ENCODE peak calls at places on chromosome 9, in nine cellular contexts. X is uterus, U is HCT116, V is body of pancreas, T is breast epithelium, Y is heart left ventricle, G is K562, J is spleen, M is transverse colon. F is an unnamed sample. For H3K36me3, the result is how much of the 10 kb centered on the place peaks cover.

GRCh38 chr9:126232461-126232860 is 94.2 kb upstream of the MVB12B start:
- DNase-seq in X (no peak), J (no peak), Y (no peak), M (no peak), T (no peak), G (no peak), V (no peak), U (no peak), F (no peak)

GRCh38 chr9:112764837-112765236 is 14.3 kb downstream of the SNX30 start:
- DNase-seq in V (peak), Y (no peak), T (no peak), X (no peak), M (peak), J (no peak), U (no peak), G (peak), F (no peak)

GRCh38 chr9:35271637-35272036 is 109.8 kb downstream of the UNC13B start:
- DNase-seq in T (no peak), Y (no peak), U (no peak), V (no peak), M (no peak), X (no peak), J (no peak), G (no peak), F (no peak)

GRCh38 chr9:107261106-107261505 is 22.0 kb upstream of the RAD23B start:
- DNase-seq in X (no peak), T (no peak), U (no peak), J (no peak), G (no peak), M (no peak), Y (no peak), V (no peak), F (no peak)

GRCh38 chr9:73149371-73150067 is 2.1 kb upstream of the ANXA1 start:
- DNase-seq in T (no peak), V (no peak), M (no peak), J (no peak), U (peak), X (no peak), G (peak), Y (no peak), F (no peak)

GRCh38 chr9:107899961-107900330 is 410.4 kb upstream of the KLF4 start:
- DNase-seq in X (no peak), G (no peak), Y (no peak), U (no peak), M (no peak), J (no peak), V (no peak), T (no peak), F (no peak)

GRCh38 chr9:70013598-70014196 is 30.0 kb upstream of the MAMDC2 start:
- DNase-seq in U (no peak), J (no peak), V (no peak), G (no peak), T (no peak), X (peak), Y (no peak), M (no peak), F (no peak)

GRCh38 chr9:91101598-91102168 is 260.0 kb downstream of the AUH start:
- DNase-seq in T (peak), Y (no peak), U (no peak), M (peak), J (peak), G (no peak), X (no peak), V (peak), F (no peak)

GRCh38 chr9:82021198-82021597 is 32.6 kb downstream of the SPATA31D1 start:
- DNase-seq in M (no peak), T (peak), G (no peak), Y (no peak), U (peak), J (no peak), V (peak), X (peak), F (no peak)

GRCh38 chr9:76729980-76730737 is 34.1 kb upstream of the PCA3 start:
- DNase-seq in V (no peak), G (no peak), U (no peak), M (no peak), X (no peak), J (no peak), T (no peak), Y (no peak), F (no peak)

GRCh38 chr9:133125706-133126696 is 5.0 kb upstream of the RALGDS start:
- DNase-seq in M (peak), U (no peak), G (no peak), J (no peak), X (peak), Y (peak), T (no peak), V (peak), F (no peak)

GRCh38 chr9:127163409-127163808 is 41.0 kb upstream of the ANGPTL2 start:
- DNase-seq in G (no peak), U (no peak), J (no peak), X (peak), M (no peak), V (no peak), Y (peak), T (no peak), F (no peak)

GRCh38 chr9:132610661-132611060 is 28.3 kb downstream of the BARHL1 start:
- DNase-seq in Y (no peak), J (no peak), U (no peak), T (no peak), M (no peak), G (no peak), X (no peak), V (no peak), F (no peak)

GRCh38 chr9:83299556-83299955 is 236.6 kb upstream of the RASEF start:
- DNase-seq in T (no peak), X (no peak), V (no peak), Y (no peak), U (no peak), J (no peak), M (no peak), G (no peak), F (no peak)

GRCh38 chr9:28293691-28294090 is 720.4 kb upstream of the C9orf72 start:
- DNase-seq in U (no peak), T (no peak), G (no peak), X (no peak), Y (no peak), M (no peak), V (no peak), J (no peak), F (no peak)

GRCh38 chr9:105864248-105864898 is 170.0 kb downstream of the TMEM38B start:
- DNase-seq in U (no peak), G (no peak), Y (no peak), X (no peak), V (no peak), M (no peak), J (no peak), T (no peak), F (no peak)

GRCh38 chr9:121842612-121842978 is 191.2 kb downstream of the DAB2IP start:
- DNase-seq in G (no peak), V (no peak), M (no peak), U (no peak), T (no peak), J (no peak), Y (no peak), X (no peak), F (no peak)

GRCh38 chr9:91558879-91559278 is 135.2 kb upstream of the NFIL3 start:
- DNase-seq in X (no peak), V (no peak), T (no peak), M (no peak), J (no peak), Y (no peak), G (no peak), U (no peak), F (no peak)

GRCh38 chr9:34611251-34611810 is 566 bp downstream of the RPP25L start:
- DNase-seq in U (no peak), M (no peak), J (no peak), V (no peak), T (no peak), X (peak), Y (peak), G (no peak), F (no peak)

GRCh38 chr9:106393226-106393625 is 469.7 kb upstream of the ZNF462 start:
- DNase-seq in J (no peak), M (no peak), T (no peak), U (no peak), G (no peak), Y (no peak), X (no peak), V (no peak), F (no peak)

GRCh38 chr9:91177081-91177480 is 184.6 kb downstream of the AUH start:
- DNase-seq in G (no peak), X (no peak), V (no peak), U (no peak), Y (no peak), T (peak), M (peak), J (peak), F (no peak)

GRCh38 chr9:136327313-136327971 is at the start of gene GPSM1:
- DNase-seq in M (peak), G (peak), J (no peak), T (no peak), U (no peak), X (no peak), V (peak), Y (peak), F (no peak)

GRCh38 chr9:91126761-91127420 is 234.8 kb downstream of the AUH start:
- DNase-seq in V (no peak), M (no peak), U (no peak), G (no peak), X (no peak), T (no peak), J (no peak), Y (no peak), F (no peak)

GRCh38 chr9:20906326-20906725 is 125.1 kb downstream of the HACD4 start:
- DNase-seq in J (no peak), U (no peak), V (no peak), T (no peak), M (no peak), Y (no peak), G (no peak), X (no peak), F (no peak)

GRCh38 chr9:68964102-68964541 is 49.8 kb downstream of the PRKACG start:
- DNase-seq in X (no peak), M (no peak), V (no peak), J (no peak), T (no peak), U (no peak), Y (no peak), G (no peak), F (no peak)

GRCh38 chr9:91720746-91721705 is 229.0 kb downstream of the ROR2 start:
- DNase-seq in T (no peak), G (no peak), M (no peak), J (no peak), V (no peak), Y (no peak), X (peak), U (no peak), F (no peak)

GRCh38 chr9:134212809-134213507 is 48.6 kb upstream of the RNU6ATAC start:
- DNase-seq in J (peak), T (no peak), U (no peak), Y (no peak), V (no peak), M (no peak), X (no peak), G (no peak), F (no peak)

GRCh38 chr9:13224366-13224765 is 55.1 kb downstream of the MPDZ start:
- DNase-seq in V (no peak), G (no peak), Y (no peak), X (no peak), T (no peak), U (no peak), M (no peak), J (no peak), F (no peak)

GRCh38 chr9:91783876-91784672 is 166.0 kb downstream of the ROR2 start:
- DNase-seq in M (no peak), Y (no peak), T (no peak), J (no peak), G (no peak), X (no peak), U (no peak), V (no peak), F (no peak)

GRCh38 chr9:135062254-135062653 is 25.2 kb upstream of the OLFM1 start:
- DNase-seq in V (no peak), Y (no peak), J (peak), M (no peak), U (no peak), T (no peak), G (no peak), X (no peak), F (no peak)

GRCh38 chr9:84383178-84383577 is 42.6 kb upstream of the SLC28A3 start:
- DNase-seq in Y (no peak), X (no peak), J (no peak), U (no peak), T (no peak), V (no peak), G (no peak), M (no peak), F (no peak)

GRCh38 chr9:23822331-23823169 is 3.5 kb downstream of the ELAVL2 start:
- DNase-seq in G (no peak), Y (no peak), T (no peak), V (no peak), M (no peak), U (no peak), J (no peak), X (no peak), F (no peak)

GRCh38 chr9:101536938-101537337 is 3.3 kb downstream of the RNF20 start:
- DNase-seq in X (no peak), T (no peak), U (no peak), V (no peak), M (no peak), J (no peak), G (no peak), Y (no peak), F (no peak)

GRCh38 chr9:136584401-136585328 is 38.8 kb upstream of the NOTCH1 start:
- DNase-seq in T (no peak), V (no peak), M (no peak), G (no peak), U (no peak), Y (no peak), J (no peak), X (peak), F (no peak)

GRCh38 chr9:127221695-127222094 is 42.9 kb upstream of the GARNL3 start:
- DNase-seq in M (no peak), Y (no peak), J (no peak), U (no peak), T (no peak), V (no peak), G (no peak), X (no peak), F (no peak)

GRCh38 chr9:99259231-99259918 is 37.3 kb downstream of the SEC61B start:
- DNase-seq in Y (peak), V (peak), G (peak), U (no peak), X (peak), T (peak), J (peak), M (peak), F (no peak)
- TF ChIP-seq POLR2A in Y (no peak), V (no peak), G (no peak), U (no peak), X (peak), T (no peak), J (no peak), M (no peak), F (no peak)

DNA sequence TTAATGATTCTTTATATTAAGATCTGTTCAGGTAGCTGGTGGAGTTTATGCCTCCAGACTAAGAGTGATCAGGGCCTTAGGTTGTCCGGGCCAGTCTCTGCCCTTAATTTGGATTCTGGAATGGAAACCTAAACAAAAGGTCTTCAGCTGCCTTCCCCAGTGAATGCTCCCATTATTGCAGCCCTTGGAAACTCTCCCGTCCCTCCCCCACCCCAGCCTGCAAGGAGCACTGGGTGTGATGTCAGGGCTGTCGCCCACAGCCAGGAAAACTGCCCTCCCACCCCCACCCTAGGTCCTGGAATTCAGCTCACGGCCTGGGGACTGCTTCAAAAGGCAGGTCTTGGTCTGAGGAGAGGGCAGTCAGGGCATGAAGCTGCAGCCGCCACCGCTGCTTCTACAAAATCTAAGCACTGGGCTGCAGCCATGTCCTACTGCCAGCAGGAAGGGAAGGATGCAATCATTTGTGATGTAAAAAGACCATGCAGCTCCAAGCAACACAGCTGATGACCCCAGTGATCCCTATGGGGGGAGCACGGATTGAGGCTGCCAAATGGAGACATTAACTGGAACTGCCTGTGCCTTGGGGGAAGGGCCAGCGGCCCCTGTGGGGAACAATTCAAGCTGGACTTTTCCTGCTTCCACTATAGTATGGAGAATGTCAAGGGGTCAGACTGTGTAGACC is 11.4 kb downstream of the GRHPR start:
- DNase-seq in Y (no peak), M (no peak), T (no peak), V (no peak), G (no peak), J (no peak), X (no peak), U (no peak), F (no peak)
- H3K36me3 ChIP-seq in Y (under half), M (under half), T (under half), V (under half), G (half or more), J (under half), X (under half), U (under half), F (under half)

GRCh38 chr9:2127486-2127885 is 112.3 kb downstream of the SMARCA2 start:
- DNase-seq in M (no peak), X (no peak), T (no peak), U (no peak), G (no peak), V (no peak), Y (no peak), J (no peak), F (no peak)

GRCh38 chr9:2122299-2122698 is 107.2 kb downstream of the SMARCA2 start:
- DNase-seq in T (no peak), J (no peak), Y (no peak), U (no peak), M (no peak), G (no peak), X (no peak), V (no peak), F (no peak)

GRCh38 chr9:2125909-2126308 is 110.8 kb downstream of the SMARCA2 start:
- DNase-seq in U (no peak), G (no peak), Y (no peak), T (no peak), X (no peak), V (no peak), M (no peak), J (no peak), F (no peak)

GRCh38 chr9:2128611-2129010 is 113.5 kb downstream of the SMARCA2 start:
- DNase-seq in G (no peak), J (no peak), M (no peak), T (no peak), V (no peak), X (no peak), U (no peak), Y (no peak), F (no peak)

GRCh38 chr9:2126331-2126789 is 111.2 kb downstream of the SMARCA2 start:
- DNase-seq in Y (no peak), X (peak), M (no peak), G (no peak), U (no peak), V (peak), J (no peak), T (no peak), F (no peak)
- H3K4me3 ChIP-seq in Y (peak), X (no peak), M (no peak), G (no peak), U (no peak), V (no peak), J (peak), T (no peak), F (no peak)

GRCh38 chr9:89357331-89358197 is 39.3 kb downstream of the SECISBP2 start:
- DNase-seq in X (no peak), V (no peak), G (no peak), U (no peak), Y (no peak), J (no peak), T (no peak), M (no peak), F (no peak)
- TF ChIP-seq POLR2A in X (no peak), V (no peak), G (no peak), U (no peak), Y (no peak), J (no peak), T (no peak), M (no peak), F (no peak)

DNA sequence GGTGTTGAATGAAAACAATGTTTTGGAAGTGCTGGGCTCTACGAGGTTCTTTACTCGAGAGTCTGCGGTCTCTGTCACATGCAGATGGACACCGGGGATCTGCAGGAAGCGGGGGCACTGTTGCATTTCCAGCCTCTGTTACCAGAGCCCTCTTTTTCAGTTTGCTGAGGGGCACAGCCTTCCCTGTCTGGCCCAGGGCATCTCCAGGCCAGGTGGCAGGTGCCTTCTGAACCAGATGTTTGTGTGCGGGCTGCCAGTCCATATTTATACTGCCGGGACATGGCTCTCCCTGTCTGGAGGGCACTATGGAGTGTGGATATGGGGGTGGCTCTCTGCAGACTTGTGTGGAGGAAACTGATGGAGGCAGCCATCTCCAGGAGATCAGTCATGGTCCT is 18.7 kb upstream of the POMT1 start:
- DNase-seq in T (no peak), V (no peak), U (no peak), M (no peak), Y (no peak), X (no peak), G (no peak), J (peak), F (no peak)
- H3K36me3 ChIP-seq in T (under half), V (half or more), U (half or more), M (half or more), Y (under half), X (under half), G (half or more), J (under half), F (half or more)

GRCh38 chr9:93137362-93137761 is 3.3 kb upstream of the NINJ1 start:
- DNase-seq in X (no peak), T (no peak), J (no peak), G (no peak), M (peak), U (no peak), V (no peak), Y (no peak), F (no peak)

GRCh38 chr9:93134018-93134739 is at the start of gene NINJ1:
- DNase-seq in T (no peak), U (peak), V (peak), X (peak), Y (peak), G (peak), M (peak), J (peak), F (no peak)

GRCh38 chr9:93136693-93137092 is 2.6 kb upstream of the NINJ1 start:
- DNase-seq in T (no peak), Y (no peak), X (no peak), V (no peak), U (no peak), J (peak), M (no peak), G (no peak), F (no peak)

GRCh38 chr9:93134740-93135444 is 841 bp upstream of the NINJ1 start:
- DNase-seq in T (no peak), G (no peak), U (no peak), V (no peak), X (peak), J (peak), Y (no peak), M (no peak), F (no peak)

GRCh38 chr9:93136011-93136440 is 2.0 kb upstream of the NINJ1 start:
- DNase-seq in Y (no peak), X (no peak), U (no peak), J (peak), V (no peak), G (no peak), M (no peak), T (no peak), F (no peak)
- H3K4me3 ChIP-seq in Y (no peak), X (no peak), U (no peak), J (no peak), V (no peak), G (no peak), M (no peak), T (peak), F (peak)

GRCh38 chr9:124770359-124771020 is 621 bp downstream of the NR6A1 start:
- DNase-seq in X (no peak), Y (peak), J (no peak), G (peak), V (peak), T (no peak), U (no peak), M (peak), F (no peak)
- TF ChIP-seq POLR2A in X (no peak), Y (no peak), J (no peak), G (no peak), V (no peak), T (no peak), U (no peak), M (no peak), F (no peak)

DNA sequence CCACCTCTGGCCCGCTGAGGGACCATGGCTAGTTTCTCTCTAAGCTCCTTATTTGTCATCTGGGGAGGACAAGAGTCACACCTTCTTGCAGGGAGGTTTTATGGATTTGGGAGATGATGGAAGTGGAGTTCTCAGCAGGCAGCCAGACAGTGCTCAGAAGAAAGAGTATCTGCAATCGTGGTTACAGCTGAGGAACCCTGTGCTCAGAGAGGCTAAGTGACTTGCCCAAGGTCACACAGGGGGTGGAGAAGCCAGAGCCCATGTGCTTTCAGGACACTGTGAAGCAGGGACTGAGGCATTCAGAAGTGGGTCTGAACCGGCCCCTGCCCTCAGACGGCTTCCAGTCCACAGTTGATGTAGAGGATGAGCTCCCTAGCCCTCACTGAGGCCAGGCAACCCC is 10.8 kb downstream of the PRRX2 start:
- DNase-seq in G (no peak), X (no peak), U (no peak), V (no peak), T (no peak), Y (no peak), J (no peak), M (no peak), F (no peak)
- H3K36me3 ChIP-seq in G (under half), X (under half), U (under half), V (under half), T (under half), Y (under half), J (under half), M (under half), F (under half)

F was measured in esophagus squamous epithelium.